ENCODE peak calls at places on chromosomes 3 and 15, in seven cellular contexts. J, Z, F, T, Q, H and E are unnamed samples.
A peak's percentile ranks its signal among the peaks of the same experiment; 100 is the strongest.

GRCh38 chr15:44782516-44782915 is 46.2 kb downstream of the TRIM69 start:
- DNase-seq in J (no peak), Z (no peak), F (no peak), T (no peak), Q (no peak), H (no peak), E (no peak)

GRCh38 chr3:167684389-167684993 is 30.7 kb upstream of the WDR49 start:
- DNase-seq in J (no peak), Z (no peak), F (no peak), T (no peak), Q (peak; percentile 54), H (no peak), E (peak; percentile 38)

GRCh38 chr3:12444582-12445468 is 39.5 kb upstream of the TSEN2 start:
- DNase-seq in J (peak; percentile 48), Z (no peak), F (no peak), T (peak; percentile 45), Q (peak; percentile 44), H (no peak), E (peak; percentile 44)

GRCh38 chr3:53493997-53494791 is at the start of gene CACNA1D:
- DNase-seq in J (no peak), Z (no peak), F (no peak), T (no peak), Q (no peak), H (no peak), E (peak; percentile 21)

GRCh38 chr3:61830111-61830400 is 268.7 kb downstream of the PTPRG start:
- DNase-seq in J (no peak), Z (no peak), F (no peak), T (no peak), Q (no peak), H (no peak), E (no peak)

GRCh38 chr3:126438746-126439145 is 36.9 kb downstream of the ZXDC start:
- DNase-seq in J (peak; percentile 40), Z (no peak), F (peak; percentile 44), T (no peak), Q (no peak), H (no peak), E (no peak)

GRCh38 chr15:91782221-91782620 is 71.3 kb upstream of the SLCO3A1 start:
- DNase-seq in J (no peak), Z (no peak), F (no peak), T (no peak), Q (no peak), H (no peak), E (no peak)

GRCh38 chr3:135792174-135792573 is 173.4 kb upstream of the PPP2R3A start:
- DNase-seq in J (no peak), Z (no peak), F (no peak), T (no peak), Q (peak; percentile 2), H (no peak), E (no peak)

GRCh38 chr3:23840521-23840920 is 34.8 kb downstream of the UBE2E1 start:
- DNase-seq in J (no peak), Z (no peak), F (no peak), T (no peak), Q (no peak), H (no peak), E (no peak)

GRCh38 chr15:58473720-58474119 is 41.9 kb downstream of the LIPC start:
- DNase-seq in J (no peak), Z (no peak), F (no peak), T (no peak), Q (peak; percentile 71), H (no peak), E (peak; percentile 79)

GRCh38 chr15:74835312-74835823 is 7.6 kb downstream of the ULK3 start:
- DNase-seq in J (no peak), Z (peak; percentile 83), F (peak; percentile 62), T (peak; percentile 69), Q (peak; percentile 80), H (no peak), E (peak; percentile 85)

GRCh38 chr15:31214864-31215489 is 111.7 kb upstream of the KLF13 start:
- DNase-seq in J (peak; percentile 89), Z (peak; percentile 77), F (no peak), T (peak; percentile 54), Q (peak; percentile 35), H (peak; percentile 92), E (peak; percentile 70)

GRCh38 chr3:98325055-98325454 is 28.6 kb upstream of the OR5K4 start:
- DNase-seq in J (no peak), Z (no peak), F (no peak), T (no peak), Q (no peak), H (no peak), E (no peak)

GRCh38 chr3:151328298-151329036 is 882 bp downstream of the P2RY13 start:
- DNase-seq in J (no peak), Z (no peak), F (no peak), T (no peak), Q (peak; percentile 7), H (no peak), E (no peak)

GRCh38 chr3:27679691-27680090 is 42.4 kb downstream of the EOMES start:
- DNase-seq in J (no peak), Z (no peak), F (no peak), T (no peak), Q (no peak), H (no peak), E (no peak)

GRCh38 chr3:53044371-53045106 is 1.3 kb downstream of the SFMBT1 start:
- DNase-seq in J (peak; percentile 71), Z (no peak), F (peak; percentile 75), T (no peak), Q (peak; percentile 43), H (peak; percentile 64), E (peak; percentile 15)

GRCh38 chr15:58462547-58462946 is 30.8 kb downstream of the LIPC start:
- DNase-seq in J (no peak), Z (no peak), F (no peak), T (no peak), Q (no peak), H (peak; percentile 32), E (peak; percentile 67)

GRCh38 chr3:69787436-69788168 is 48.3 kb downstream of the MITF start:
- DNase-seq in J (no peak), Z (no peak), F (no peak), T (no peak), Q (peak; percentile 28), H (no peak), E (peak; percentile 64)

GRCh38 chr3:74866357-74866876 is 252.0 kb upstream of the CNTN3 start:
- DNase-seq in J (no peak), Z (no peak), F (no peak), T (no peak), Q (no peak), H (no peak), E (no peak)

GRCh38 chr3:72018339-72018984 is 233.5 kb upstream of the PROK2 start:
- DNase-seq in J (no peak), Z (no peak), F (no peak), T (no peak), Q (no peak), H (no peak), E (no peak)

GRCh38 chr3:72190050-72190449 is 405.1 kb upstream of the PROK2 start:
- DNase-seq in J (no peak), Z (no peak), F (no peak), T (no peak), Q (no peak), H (no peak), E (no peak)

GRCh38 chr3:23697416-23697815 is 108.3 kb upstream of the UBE2E1 start:
- DNase-seq in J (no peak), Z (no peak), F (no peak), T (no peak), Q (no peak), H (no peak), E (no peak)

GRCh38 chr3:191425322-191425734 is 35.6 kb upstream of the PYDC2 start:
- DNase-seq in J (no peak), Z (no peak), F (no peak), T (no peak), Q (no peak), H (no peak), E (no peak)

GRCh38 chr15:95698230-95698629 is 632.3 kb upstream of the NR2F2 start:
- DNase-seq in J (no peak), Z (no peak), F (no peak), T (no peak), Q (no peak), H (no peak), E (no peak)

GRCh38 chr3:107377151-107377550 is at the start of gene CCDC54:
- DNase-seq in J (no peak), Z (no peak), F (no peak), T (no peak), Q (peak; percentile 9), H (no peak), E (no peak)

GRCh38 chr3:171986755-171987535 is 52.4 kb upstream of the FNDC3B start:
- DNase-seq in J (no peak), Z (no peak), F (no peak), T (no peak), Q (no peak), H (no peak), E (no peak)

GRCh38 chr3:13378155-13378554 is 42.0 kb downstream of the NUP210 start:
- DNase-seq in J (no peak), Z (no peak), F (no peak), T (no peak), Q (no peak), H (no peak), E (no peak)

GRCh38 chr3:129727707-129728106 is 121.2 kb upstream of the PLXND1 start:
- DNase-seq in J (no peak), Z (no peak), F (no peak), T (no peak), Q (no peak), H (no peak), E (no peak)
- H3K27ac ChIP-seq in J (no peak overlapping the region), Z (no peak overlapping the region), F (no peak overlapping the region), T (no peak overlapping the region), Q (no peak overlapping the region), H (no peak overlapping the region), E (no peak overlapping the region)

DNA sequence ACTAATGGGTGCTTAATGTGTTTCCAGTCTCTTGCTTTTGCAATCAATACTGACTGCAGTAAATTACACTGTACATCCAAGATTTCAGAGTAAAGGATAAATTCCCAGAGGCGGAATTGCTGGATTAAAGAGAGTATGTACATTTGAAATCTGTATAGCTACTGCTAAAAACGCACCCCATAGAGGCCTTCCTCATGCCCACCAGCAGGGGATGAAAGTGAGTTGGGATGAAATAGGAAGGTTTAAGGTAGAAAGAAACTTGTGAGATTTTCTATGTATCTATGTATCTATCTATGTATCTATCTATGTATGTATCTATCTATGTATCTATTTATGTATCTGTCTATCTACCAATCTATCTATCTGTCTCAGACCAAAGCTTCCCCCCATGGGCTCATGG is 28.4 kb downstream of the TMEM44 start:
- DNase-seq in J (no peak), Z (no peak), F (no peak), T (no peak), Q (no peak), H (no peak), E (no peak)
- TF ChIP-seq CTCF in J (no peak), Z (no peak), F (no peak), T (no peak), Q (peak; percentile 24), H (no peak), E (no peak)

DNA sequence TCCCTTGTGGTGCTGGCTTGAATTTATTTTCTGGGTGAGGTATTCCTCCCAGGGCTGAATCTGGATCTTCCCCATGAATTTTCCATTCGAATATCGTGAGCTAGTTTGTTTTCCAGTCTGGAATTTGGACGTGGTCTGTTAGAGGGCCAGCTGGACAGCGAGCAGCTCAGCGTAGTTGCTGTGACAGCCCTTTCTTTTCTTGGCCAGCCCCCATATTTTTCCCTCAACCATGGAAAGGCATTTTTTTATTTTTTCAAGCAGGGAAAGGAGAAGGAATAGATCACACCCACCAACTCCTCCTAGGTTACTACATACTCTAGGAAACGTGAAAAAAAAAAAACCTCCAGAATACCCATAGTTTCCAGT is 152.0 kb downstream of the KLHL25 start:
- DNase-seq in J (peak; percentile 91), Z (peak; percentile 62), F (no peak), T (peak; percentile 55), Q (no peak), H (peak; percentile 85), E (no peak)
- H3K27ac ChIP-seq in J (peak overlapping the region; percentile 88), Z (peak overlapping the region; percentile 72), F (no peak overlapping the region), T (peak overlapping the region; percentile 85), Q (no peak overlapping the region), H (peak overlapping the region; percentile 86), E (no peak overlapping the region)

GRCh38 chr3:177622520-177622919 is 425.2 kb upstream of the TBL1XR1 start:
- DNase-seq in J (no peak), Z (no peak), F (no peak), T (no peak), Q (peak; percentile 26), H (no peak), E (no peak)
- TF ChIP-seq CTCF in J (no peak), Z (no peak), F (no peak), T (no peak), Q (no peak), H (no peak), E (no peak)